ENCODE peak calls at places on chromosomes 12 and 14, in ten cellular contexts. A, B, O, M, Z, U, G, P, D and W are unnamed samples.
A peak's percentile ranks its signal among the peaks of the same experiment; 100 is the strongest.

GRCh38 chr12:16121953-16122352 is 155.5 kb downstream of the SLC15A5 start:
- DNase-seq in B (no peak), D (no peak), M (no peak), U (no peak), P (peak; percentile 79), O (no peak), Z (no peak), G (peak; percentile 51), A (no peak), W (no peak)

GRCh38 chr12:110005319-110005973 is 6.2 kb downstream of the ANKRD13A start:
- DNase-seq in D (no peak), B (no peak), Z (no peak), U (peak; percentile 66), A (no peak), P (no peak), G (no peak), M (no peak), O (no peak), W (no peak)

GRCh38 chr14:93006484-93007128 is 83.7 kb downstream of the CHGA start:
- DNase-seq in U (peak; percentile 62), P (no peak), B (no peak), G (no peak), Z (no peak), A (peak; percentile 48), O (no peak), M (no peak), D (peak; percentile 62), W (no peak)

GRCh38 chr14:92513966-92514843 is 624 bp downstream of the RIN3 start:
- DNase-seq in G (peak; percentile 44), Z (no peak), P (peak; percentile 58), M (no peak), O (peak; percentile 61), A (peak; percentile 40), B (no peak), U (no peak), D (no peak), W (no peak)

GRCh38 chr12:40632933-40633332 is 59.3 kb upstream of the CNTN1 start:
- DNase-seq in U (no peak), G (no peak), M (no peak), D (no peak), O (no peak), Z (no peak), A (no peak), P (no peak), B (no peak), W (no peak)

GRCh38 chr12:132602578-132603239 is 7.7 kb downstream of the LRCOL1 start:
- DNase-seq in M (no peak), O (no peak), D (no peak), G (no peak), B (no peak), P (no peak), Z (no peak), A (no peak), U (no peak), W (no peak)

GRCh38 chr12:121976950-121977349 is 44.7 kb upstream of the BCL7A start:
- DNase-seq in O (no peak), M (no peak), D (no peak), G (no peak), P (no peak), Z (no peak), A (no peak), U (no peak), B (no peak), W (no peak)

GRCh38 chr14:21924479-21924878 is 250.9 kb upstream of the OR4E1 start:
- DNase-seq in Z (no peak), A (no peak), B (no peak), U (peak; percentile 98), G (peak; percentile 18), O (no peak), P (peak; percentile 53), M (no peak), D (no peak), W (no peak)

GRCh38 chr14:28772613-28773012 is 6.0 kb downstream of the FOXG1 start:
- DNase-seq in D (no peak), A (no peak), P (no peak), M (no peak), Z (no peak), B (no peak), G (no peak), U (no peak), O (no peak), W (no peak)

GRCh38 chr14:28773917-28774691 is 7.5 kb downstream of the FOXG1 start:
- DNase-seq in Z (no peak), A (peak; percentile 58), G (peak; percentile 86), O (no peak), B (no peak), P (peak; percentile 94), D (no peak), U (no peak), M (no peak), W (no peak)

GRCh38 chr14:28776482-28777266 is 10.1 kb downstream of the FOXG1 start:
- DNase-seq in U (no peak), A (no peak), Z (no peak), G (no peak), P (no peak), D (no peak), M (no peak), B (no peak), O (no peak), W (no peak)

GRCh38 chr14:28773176-28773575 is 6.6 kb downstream of the FOXG1 start:
- DNase-seq in P (no peak), G (no peak), A (no peak), Z (no peak), O (no peak), B (no peak), D (no peak), U (no peak), M (no peak), W (no peak)

DNA sequence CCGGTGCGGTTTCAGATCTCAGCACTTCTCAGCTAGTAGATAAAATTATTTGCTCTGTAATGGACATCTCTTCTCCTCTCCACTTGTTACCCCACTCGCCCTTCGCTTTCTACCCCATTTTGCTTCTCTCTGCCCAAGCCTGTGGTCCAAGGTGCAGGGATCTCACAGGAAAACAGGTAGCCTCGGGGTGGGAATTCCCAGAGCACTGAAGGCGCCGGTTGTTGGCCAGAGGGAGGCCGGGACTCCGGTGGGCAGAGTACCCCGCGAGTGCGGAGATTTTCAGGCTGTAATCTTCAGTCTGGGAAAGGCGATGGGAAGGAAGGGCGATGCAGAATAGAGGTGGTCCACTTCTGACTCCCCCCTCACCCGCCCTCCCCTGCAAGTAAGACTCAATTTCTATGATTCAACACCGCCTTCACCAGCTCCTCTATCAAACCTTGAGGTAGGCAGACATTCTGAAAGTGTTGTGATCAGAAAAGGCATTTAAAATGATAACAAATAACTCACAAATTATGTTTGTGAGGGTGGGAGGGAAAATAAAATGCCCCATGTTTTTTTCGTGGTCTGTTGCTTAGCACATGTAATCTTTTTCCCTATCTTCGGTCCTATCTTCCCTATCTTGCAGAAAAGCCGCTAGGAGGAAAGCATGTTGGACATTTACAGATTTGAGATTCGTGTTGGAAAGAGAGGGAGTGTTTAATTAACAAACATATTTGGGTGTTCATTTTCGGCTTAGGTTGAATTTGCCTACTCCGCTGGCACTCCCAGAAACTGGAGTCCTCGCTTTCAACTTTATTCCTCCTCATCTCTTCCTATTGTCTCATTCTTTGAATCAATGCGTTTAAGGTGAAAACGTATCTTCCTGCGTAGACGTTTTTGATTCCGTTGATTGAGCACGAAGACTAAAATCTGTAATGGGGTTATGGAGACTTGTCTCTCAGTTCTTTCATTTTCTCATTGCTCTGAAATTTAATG is 8.5 kb downstream of the FOXG1 start:
- DNase-seq in O (no peak), M (no peak), B (no peak), A (no peak), Z (no peak), U (no peak), G (no peak), D (no peak), P (no peak), W (no peak)
- TF ChIP-seq CTCF in O (no peak), M (no peak), B (no peak), A (no peak), Z (no peak), U (no peak), G (no peak), D (no peak), P (no peak), W (no peak)

DNA sequence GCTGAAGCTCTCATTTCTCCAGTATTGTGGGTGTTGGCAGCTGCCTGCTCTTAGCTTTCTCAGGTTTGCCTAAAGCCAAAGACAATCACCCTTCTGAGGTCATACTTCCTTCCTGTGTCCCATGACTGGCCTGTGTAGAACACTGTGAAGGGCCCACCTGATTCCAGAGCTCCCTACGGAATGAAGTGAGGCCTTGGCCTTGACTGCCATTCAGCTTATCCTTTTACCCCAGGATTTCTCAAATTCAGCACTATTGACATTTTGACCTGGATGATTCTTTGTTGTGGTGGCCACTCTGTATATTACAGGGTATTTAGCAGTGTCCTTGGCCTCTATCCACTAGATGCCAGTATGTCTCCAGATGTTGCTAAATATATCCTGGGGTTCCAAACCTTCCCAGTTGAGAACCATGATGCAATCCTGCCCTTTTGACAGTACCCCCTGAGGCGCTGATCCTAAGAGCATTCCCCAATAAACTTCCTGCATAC is 112.3 kb upstream of the KRR1 start:
- DNase-seq in O (no peak), A (peak; percentile 90), D (no peak), M (peak; percentile 6), Z (no peak), U (no peak), B (no peak), P (peak; percentile 78), G (peak; percentile 28), W (no peak)
- TF ChIP-seq CTCF in O (no peak), A (peak; percentile 20), D (peak; percentile 33), M (peak; percentile 31), Z (no peak), U (peak; percentile 22), B (no peak), P (peak; percentile 75), G (no peak), W (peak; percentile 37)

DNA sequence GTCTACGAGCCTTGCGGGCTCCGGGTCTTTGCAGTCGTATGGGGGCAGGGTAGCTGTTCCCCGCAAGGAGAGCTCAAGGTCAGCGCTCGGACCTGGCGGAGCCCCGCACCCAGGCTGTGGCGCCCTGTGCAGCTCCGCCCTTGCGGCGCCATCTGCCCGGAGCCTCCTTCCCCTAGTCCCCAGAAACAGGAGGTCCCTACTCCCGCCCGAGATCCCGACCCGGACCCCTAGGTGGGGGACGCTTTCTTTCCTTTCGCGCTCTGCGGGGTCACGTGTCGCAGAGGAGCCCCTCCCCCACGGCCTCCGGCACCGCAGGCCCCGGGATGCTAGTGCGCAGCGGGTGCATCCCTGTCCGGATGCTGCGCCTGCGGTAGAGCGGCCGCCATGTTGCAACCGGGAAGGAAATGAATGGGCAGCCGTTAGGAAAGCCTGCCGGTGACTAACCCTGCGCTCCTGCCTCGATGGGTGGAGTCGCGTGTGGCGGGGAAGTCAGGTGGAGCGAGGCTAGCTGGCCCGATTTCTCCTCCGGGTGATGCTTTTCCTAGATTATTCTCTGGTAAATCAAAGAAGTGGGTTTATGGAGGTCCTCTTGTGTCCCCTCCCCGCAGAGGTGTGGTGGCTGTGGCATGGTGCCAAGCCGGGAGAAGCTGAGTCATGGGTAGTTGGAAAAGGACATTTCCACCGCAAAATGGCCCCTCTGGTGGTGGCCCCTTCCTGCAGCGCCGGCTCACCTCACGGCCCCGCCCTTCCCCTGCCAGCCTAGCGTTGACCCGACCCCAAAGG is 788 bp downstream of the GAPDH start:
- DNase-seq in B (peak; percentile 64), G (peak; percentile 77), Z (peak; percentile 51), M (peak; percentile 86), U (peak; percentile 85), P (peak; percentile 82), A (peak; percentile 88), O (peak; percentile 80), D (no peak), W (peak; percentile 70)
- TF ChIP-seq CTCF in B (peak; percentile 16), G (no peak), Z (peak; percentile 19), M (no peak), U (no peak), P (no peak), A (no peak), O (no peak), D (no peak), W (no peak)

GRCh38 chr14:64503434-64504309 is at the start of gene ZBTB25:
- DNase-seq in A (peak; percentile 91), M (peak; percentile 90), Z (peak; percentile 73), G (peak; percentile 87), B (peak; percentile 86), D (peak; percentile 74), P (peak; percentile 95), O (peak; percentile 94), U (peak; percentile 92), W (peak; percentile 86)

GRCh38 chr14:64502476-64503183 is 1.0 kb downstream of the ZBTB25 start:
- DNase-seq in A (no peak), P (peak; percentile 50), G (no peak), Z (no peak), D (no peak), M (peak; percentile 30), U (peak; percentile 48), O (no peak), B (no peak), W (peak; percentile 35)

GRCh38 chr14:64500088-64500487 is 3.5 kb downstream of the ZBTB25 start:
- DNase-seq in Z (no peak), A (no peak), M (no peak), P (no peak), G (no peak), O (no peak), D (no peak), U (no peak), B (no peak), W (no peak)

GRCh38 chr14:64503184-64503433 is 529 bp downstream of the ZBTB25 start:
- DNase-seq in M (no peak), Z (no peak), O (peak; percentile 75), B (no peak), P (peak; percentile 22), A (peak; percentile 31), D (no peak), G (no peak), U (no peak), W (no peak)

GRCh38 chr14:64501326-64502171 is 2.1 kb downstream of the ZBTB25 start:
- DNase-seq in B (no peak), P (no peak), D (no peak), O (peak; percentile 46), G (no peak), A (peak; percentile 70), U (peak; percentile 28), M (peak; percentile 67), Z (peak; percentile 70), W (peak; percentile 58)
- TF ChIP-seq CTCF in B (no peak), P (no peak), D (no peak), O (no peak), G (no peak), A (peak; percentile 22), U (no peak), M (no peak), Z (no peak), W (peak; percentile 12)